ENCODE peak calls at places on chromosome 12, in four cellular contexts. One of them, this sample, is unnamed.

GRCh38 chr12:91058821-91059220 is 997 bp upstream of the KERA start:
- DNase-seq in HepG2: no peak
- DNase-seq in H1: no peak
- DNase-seq in HCT116: no peak
- DNase-seq in this sample: no peak

GRCh38 chr12:69329669-69330428 is 18.3 kb upstream of the LYZ start:
- DNase-seq in HCT116: no peak
- DNase-seq in H1: no peak
- DNase-seq in HepG2: peak; percentile 71
- DNase-seq in this sample: no peak

GRCh38 chr12:22709292-22709691 is 84.3 kb downstream of the ETNK1 start:
- DNase-seq in HepG2: peak; percentile 33
- DNase-seq in HCT116: peak; percentile 26
- DNase-seq in H1: no peak
- DNase-seq in this sample: peak; percentile 12

GRCh38 chr12:81888341-81888740 is 129.2 kb upstream of the PPFIA2 start:
- DNase-seq in HepG2: no peak
- DNase-seq in HCT116: no peak
- DNase-seq in H1: no peak
- DNase-seq in this sample: no peak

GRCh38 chr12:58491296-58491695 is 429.0 kb downstream of the LRIG3 start:
- DNase-seq in HCT116: no peak
- DNase-seq in H1: no peak
- DNase-seq in HepG2: no peak
- DNase-seq in this sample: no peak

GRCh38 chr12:12007001-12007712 is 63.6 kb upstream of the BCL2L14 start:
- DNase-seq in HepG2: no peak
- DNase-seq in HCT116: no peak
- DNase-seq in H1: no peak
- DNase-seq in this sample: no peak

GRCh38 chr12:7834701-7835100 is 38.0 kb downstream of the SLC2A14 start:
- DNase-seq in HepG2: peak; percentile 80
- DNase-seq in HCT116: no peak
- DNase-seq in H1: no peak
- DNase-seq in this sample: no peak

GRCh38 chr12:1668833-1669543 is 21.9 kb upstream of the ADIPOR2 start:
- DNase-seq in HCT116: no peak
- DNase-seq in H1: no peak
- DNase-seq in HepG2: peak; percentile 85
- DNase-seq in this sample: peak; percentile 76

GRCh38 chr12:63911336-63911735 is 66.8 kb downstream of the SRGAP1 start:
- DNase-seq in HepG2: no peak
- DNase-seq in H1: no peak
- DNase-seq in HCT116: no peak
- DNase-seq in this sample: no peak

GRCh38 chr12:78375461-78375860 is 489.1 kb upstream of the SYT1 start:
- DNase-seq in H1: no peak
- DNase-seq in HCT116: no peak
- DNase-seq in HepG2: no peak
- DNase-seq in this sample: no peak

GRCh38 chr12:56193025-56193578 is 3.8 kb upstream of the SMARCC2 start:
- DNase-seq in HepG2: peak; percentile 84
- DNase-seq in HCT116: peak; percentile 80
- DNase-seq in H1: no peak
- DNase-seq in this sample: peak; percentile 85

GRCh38 chr12:24015771-24016170 is 66.3 kb upstream of the SOX5 start:
- DNase-seq in HepG2: no peak
- DNase-seq in H1: no peak
- DNase-seq in HCT116: no peak
- DNase-seq in this sample: no peak

GRCh38 chr12:15527201-15527782 is 205.0 kb downstream of the PTPRO start:
- DNase-seq in HepG2: peak; percentile 28
- DNase-seq in H1: no peak
- DNase-seq in HCT116: peak; percentile 29
- DNase-seq in this sample: peak; percentile 8

GRCh38 chr12:89194683-89195082 is 157.6 kb downstream of the DUSP6 start:
- DNase-seq in H1: no peak
- DNase-seq in HCT116: no peak
- DNase-seq in HepG2: no peak
- DNase-seq in this sample: no peak

GRCh38 chr12:7667025-7667575 is 1.4 kb upstream of the APOBEC1 start:
- DNase-seq in HCT116: peak; percentile 19
- DNase-seq in HepG2: peak; percentile 10
- DNase-seq in H1: no peak
- DNase-seq in this sample: no peak

GRCh38 chr12:70853326-70853725 is 67.2 kb downstream of the PTPRR start:
- DNase-seq in H1: no peak
- DNase-seq in HepG2: peak; percentile 2
- DNase-seq in HCT116: no peak
- DNase-seq in this sample: no peak

GRCh38 chr12:47378222-47378582 is 298.4 kb upstream of the AMIGO2 start:
- DNase-seq in HCT116: no peak
- DNase-seq in HepG2: no peak
- DNase-seq in H1: no peak
- DNase-seq in this sample: peak; percentile 20

GRCh38 chr12:20549115-20549719 is 145.9 kb upstream of the SLCO1C1 start:
- DNase-seq in HCT116: peak; percentile 34
- DNase-seq in HepG2: peak; percentile 4
- DNase-seq in H1: no peak
- DNase-seq in this sample: peak; percentile 80

GRCh38 chr12:95815635-95816212 is 25.2 kb upstream of the NTN4 start:
- DNase-seq in H1: no peak
- DNase-seq in HCT116: no peak
- DNase-seq in HepG2: peak; percentile 36
- DNase-seq in this sample: peak; percentile 65

GRCh38 chr12:67765969-67766368 is 117.4 kb downstream of the DYRK2 start:
- DNase-seq in H1: no peak
- DNase-seq in HCT116: no peak
- DNase-seq in HepG2: no peak
- DNase-seq in this sample: no peak

GRCh38 chr12:91877022-91877421 is 268.6 kb downstream of the BTG1 start:
- DNase-seq in H1: no peak
- DNase-seq in HCT116: no peak
- DNase-seq in HepG2: no peak
- DNase-seq in this sample: peak; percentile 87

GRCh38 chr12:8562310-8562709 is 21.6 kb upstream of the CLEC4E start:
- DNase-seq in H1: no peak
- DNase-seq in HepG2: no peak
- DNase-seq in HCT116: no peak
- DNase-seq in this sample: no peak

GRCh38 chr12:16586350-16587109 is 19.4 kb downstream of the LMO3 start:
- DNase-seq in H1: no peak
- DNase-seq in HCT116: no peak
- DNase-seq in HepG2: no peak
- DNase-seq in this sample: no peak

GRCh38 chr12:26725517-26725916 is 107.5 kb downstream of the ITPR2 start:
- DNase-seq in HepG2: no peak
- DNase-seq in HCT116: no peak
- DNase-seq in H1: no peak
- DNase-seq in this sample: no peak

GRCh38 chr12:3101309-3102022 is 24.3 kb downstream of the TSPAN9 start:
- DNase-seq in HepG2: no peak
- DNase-seq in H1: no peak
- DNase-seq in HCT116: no peak
- DNase-seq in this sample: no peak

GRCh38 chr12:57630891-57631433 is 2.0 kb downstream of the B4GALNT1 start:
- DNase-seq in HCT116: no peak
- DNase-seq in HepG2: no peak
- DNase-seq in H1: no peak
- DNase-seq in this sample: no peak

GRCh38 chr12:110699591-110700445 is 10.9 kb upstream of the HVCN1 start:
- DNase-seq in H1: no peak
- DNase-seq in HepG2: peak; percentile 39
- DNase-seq in HCT116: no peak
- DNase-seq in this sample: no peak

GRCh38 chr12:51482808-51483532 is 58.3 kb downstream of the SLC4A8 start:
- DNase-seq in H1: no peak
- DNase-seq in HCT116: no peak
- DNase-seq in HepG2: no peak
- DNase-seq in this sample: peak; percentile 39

GRCh38 chr12:124921200-124922008 is 7.0 kb upstream of the UBC start:
- DNase-seq in HepG2: peak; percentile 65
- DNase-seq in H1: no peak
- DNase-seq in HCT116: no peak
- DNase-seq in this sample: peak; percentile 72
- TF ChIP-seq POLR2A in HepG2: peak; percentile 52
- TF ChIP-seq POLR2A in H1: no peak
- TF ChIP-seq POLR2A in HCT116: no peak
- TF ChIP-seq POLR2A in this sample: no peak

GRCh38 chr12:334114-334513 is 55.0 kb downstream of the KDM5A start:
- DNase-seq in HepG2: no peak
- DNase-seq in HCT116: no peak
- DNase-seq in H1: no peak
- DNase-seq in this sample: no peak
- TF ChIP-seq POLR2AphosphoS5 in HepG2: no peak
- TF ChIP-seq POLR2AphosphoS5 in HCT116: no peak
- TF ChIP-seq POLR2AphosphoS5 in H1: no peak
- TF ChIP-seq POLR2AphosphoS5 in this sample: no peak

GRCh38 chr12:105100207-105100985 is 7.1 kb upstream of the WASHC4 start:
- DNase-seq in H1: no peak
- DNase-seq in HCT116: peak; percentile 37
- DNase-seq in HepG2: no peak
- DNase-seq in this sample: peak; percentile 37

GRCh38 chr12:105104762-105105161 is 2.8 kb upstream of the WASHC4 start:
- DNase-seq in H1: no peak
- DNase-seq in HepG2: no peak
- DNase-seq in HCT116: no peak
- DNase-seq in this sample: no peak

GRCh38 chr12:105099355-105099754 is 8.2 kb upstream of the WASHC4 start:
- DNase-seq in H1: no peak
- DNase-seq in HepG2: no peak
- DNase-seq in HCT116: no peak
- DNase-seq in this sample: no peak

GRCh38 chr12:105102673-105103072 is 4.9 kb upstream of the WASHC4 start:
- DNase-seq in HepG2: no peak
- DNase-seq in HCT116: no peak
- DNase-seq in H1: no peak
- DNase-seq in this sample: no peak

DNA sequence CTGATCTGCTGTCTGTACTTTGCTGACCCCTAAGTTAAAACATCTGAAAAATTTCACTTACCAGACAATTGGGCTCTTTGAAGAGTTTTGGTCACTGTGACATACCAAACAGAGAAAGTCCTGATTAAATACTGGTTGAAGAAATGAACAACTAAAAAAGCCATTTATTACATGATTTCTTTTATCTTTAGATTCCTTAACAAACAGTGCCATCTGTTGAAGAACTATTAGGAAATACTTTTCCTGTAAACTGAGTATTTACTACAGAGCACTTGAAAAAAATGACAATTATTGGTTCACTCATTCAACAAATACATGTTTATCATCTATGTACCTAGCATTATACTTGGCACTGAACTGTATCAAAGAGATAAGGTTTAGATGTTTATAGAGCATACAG is 6.5 kb upstream of the WASHC4 start:
- DNase-seq in H1: no peak
- DNase-seq in HepG2: no peak
- DNase-seq in HCT116: no peak
- DNase-seq in this sample: peak; percentile 22
- H3K9ac ChIP-seq in H1: no peak overlapping the region
- H3K9ac ChIP-seq in HepG2: no peak overlapping the region
- H3K9ac ChIP-seq in HCT116: no peak overlapping the region
- H3K9ac ChIP-seq in this sample: no peak overlapping the region

GRCh38 chr12:124388679-124389536 is 94.0 kb downstream of the RFLNA start:
- DNase-seq in H1: no peak
- DNase-seq in HepG2: peak; percentile 79
- DNase-seq in HCT116: no peak
- DNase-seq in this sample: peak; percentile 87
- TF ChIP-seq POLR2A in H1: no peak
- TF ChIP-seq POLR2A in HepG2: peak; percentile 58
- TF ChIP-seq POLR2A in HCT116: no peak
- TF ChIP-seq POLR2A in this sample: peak; percentile 66

DNA sequence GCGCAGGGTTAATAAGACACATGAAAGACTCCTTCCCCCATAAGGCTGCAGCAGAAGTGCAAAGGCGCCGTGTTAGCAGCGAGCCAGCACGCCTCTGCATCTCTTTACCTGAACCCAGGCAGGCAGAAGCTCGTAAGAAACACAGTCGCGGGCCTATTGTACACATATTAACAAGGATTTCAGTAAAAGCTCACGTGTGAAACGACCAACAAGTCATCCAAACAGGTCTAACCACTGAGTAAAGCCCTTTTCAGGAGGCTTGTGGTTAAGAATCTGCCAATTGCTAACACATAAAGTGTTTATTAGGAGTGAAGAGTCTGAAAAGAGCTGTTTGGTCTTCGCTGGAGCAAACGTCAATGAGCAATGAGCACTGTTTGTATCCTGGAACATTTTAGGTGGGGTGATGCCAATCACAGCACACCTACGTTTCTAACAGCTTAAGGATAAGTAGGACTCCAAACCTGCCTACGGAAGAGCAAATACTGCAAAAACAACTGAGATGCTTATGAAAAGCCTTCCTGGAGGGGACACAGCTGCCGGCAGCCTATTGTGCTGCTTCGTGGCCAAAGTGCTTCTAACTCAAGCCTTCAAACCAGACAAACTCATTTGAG is 43.1 kb downstream of the PRKAB1 start:
- DNase-seq in H1: no peak
- DNase-seq in HCT116: no peak
- DNase-seq in HepG2: no peak
- DNase-seq in this sample: no peak
- TF ChIP-seq POLR2AphosphoS5 in H1: no peak
- TF ChIP-seq POLR2AphosphoS5 in HCT116: no peak
- TF ChIP-seq POLR2AphosphoS5 in HepG2: no peak
- TF ChIP-seq POLR2AphosphoS5 in this sample: no peak

GRCh38 chr12:79573820-79574219 is 116.9 kb downstream of the PAWR start:
- DNase-seq in H1: no peak
- DNase-seq in HepG2: no peak
- DNase-seq in HCT116: no peak
- DNase-seq in this sample: no peak
- H3K9ac ChIP-seq in H1: no peak overlapping the region
- H3K9ac ChIP-seq in HepG2: no peak overlapping the region
- H3K9ac ChIP-seq in HCT116: no peak overlapping the region
- H3K9ac ChIP-seq in this sample: no peak overlapping the region